ENCODE peak calls at places on chromosomes 16 and 17, in four cellular contexts. One of them, this sample, is unnamed.

GRCh38 chr17:45160505-45161287 is 979 bp upstream of the HEXIM2 start:
- DNase-seq in SW 1271: peak
- DNase-seq in small intestine: peak
- DNase-seq in amygdala: no peak
- DNase-seq in this sample: no peak

GRCh38 chr16:73147958-73148357 is 100.0 kb upstream of the ZFHX3 start:
- DNase-seq in amygdala: no peak
- DNase-seq in small intestine: no peak
- DNase-seq in SW 1271: no peak
- DNase-seq in this sample: no peak

GRCh38 chr17:50146230-50146926 is 4.1 kb downstream of the PPP1R9B start:
- DNase-seq in SW 1271: no peak
- DNase-seq in small intestine: no peak
- DNase-seq in amygdala: no peak
- DNase-seq in this sample: no peak

GRCh38 chr16:72926671-72927070 is 121.3 kb downstream of the ZFHX3 start:
- DNase-seq in amygdala: no peak
- DNase-seq in SW 1271: no peak
- DNase-seq in small intestine: no peak
- DNase-seq in this sample: no peak

GRCh38 chr16:9151074-9151473 is 59.6 kb downstream of the HAPSTR1 start:
- DNase-seq in small intestine: no peak
- DNase-seq in amygdala: no peak
- DNase-seq in SW 1271: no peak
- DNase-seq in this sample: no peak

GRCh38 chr16:58620396-58620795 is 9.2 kb downstream of the CNOT1 start:
- DNase-seq in amygdala: no peak
- DNase-seq in small intestine: no peak
- DNase-seq in SW 1271: no peak
- DNase-seq in this sample: no peak

GRCh38 chr16:59192551-59193199 is 458.6 kb upstream of the GOT2 start:
- DNase-seq in amygdala: no peak
- DNase-seq in SW 1271: no peak
- DNase-seq in small intestine: no peak
- DNase-seq in this sample: no peak

GRCh38 chr17:46020023-46020735 is 21.1 kb downstream of the STH start:
- DNase-seq in small intestine: peak
- DNase-seq in amygdala: no peak
- DNase-seq in SW 1271: no peak
- DNase-seq in this sample: no peak

GRCh38 chr17:76982408-76983074 is 114.3 kb downstream of the MGAT5B start:
- DNase-seq in small intestine: no peak
- DNase-seq in SW 1271: no peak
- DNase-seq in amygdala: no peak
- DNase-seq in this sample: no peak

GRCh38 chr16:12846592-12846991 is 42.9 kb upstream of the CPPED1 start:
- DNase-seq in SW 1271: no peak
- DNase-seq in amygdala: no peak
- DNase-seq in small intestine: no peak
- DNase-seq in this sample: no peak

GRCh38 chr17:28573521-28573920 is 2.2 kb upstream of the PIGS start:
- DNase-seq in SW 1271: no peak
- DNase-seq in small intestine: no peak
- DNase-seq in amygdala: no peak
- DNase-seq in this sample: no peak

GRCh38 chr17:57899822-57900221 is 50.0 kb upstream of the MRPS23 start:
- DNase-seq in amygdala: no peak
- DNase-seq in SW 1271: no peak
- DNase-seq in small intestine: peak
- DNase-seq in this sample: no peak

GRCh38 chr16:75445298-75445697 is 12.0 kb upstream of the CFDP1 start:
- DNase-seq in amygdala: no peak
- DNase-seq in small intestine: no peak
- DNase-seq in SW 1271: no peak
- DNase-seq in this sample: no peak

GRCh38 chr17:82734987-82735866 is at the start of gene FN3K:
- DNase-seq in SW 1271: peak
- DNase-seq in small intestine: peak
- DNase-seq in amygdala: peak
- DNase-seq in this sample: no peak

GRCh38 chr17:81558115-81558468 is 5.9 kb upstream of the FAAP100 start:
- DNase-seq in amygdala: no peak
- DNase-seq in SW 1271: no peak
- DNase-seq in small intestine: no peak
- DNase-seq in this sample: no peak

GRCh38 chr16:14132696-14133048 is 61.6 kb downstream of the MRTFB start:
- DNase-seq in amygdala: no peak
- DNase-seq in SW 1271: no peak
- DNase-seq in small intestine: no peak
- DNase-seq in this sample: no peak

GRCh38 chr17:69581061-69581955 is 166.8 kb downstream of the MAP2K6 start:
- DNase-seq in small intestine: no peak
- DNase-seq in SW 1271: no peak
- DNase-seq in amygdala: no peak
- DNase-seq in this sample: no peak

GRCh38 chr16:52407778-52408177 is 139.2 kb downstream of the TOX3 start:
- DNase-seq in small intestine: no peak
- DNase-seq in amygdala: no peak
- DNase-seq in SW 1271: no peak
- DNase-seq in this sample: no peak

GRCh38 chr16:54927125-54928015 is 3.3 kb upstream of the IRX5 start:
- DNase-seq in amygdala: no peak
- DNase-seq in small intestine: no peak
- DNase-seq in SW 1271: no peak
- DNase-seq in this sample: no peak

GRCh38 chr16:82027629-82028035 is 7.4 kb upstream of the HSD17B2 start:
- DNase-seq in small intestine: peak
- DNase-seq in SW 1271: no peak
- DNase-seq in amygdala: no peak
- DNase-seq in this sample: no peak

GRCh38 chr17:37219876-37220608 is 155.7 kb upstream of the C17orf78 start:
- DNase-seq in small intestine: no peak
- DNase-seq in amygdala: no peak
- DNase-seq in SW 1271: no peak
- DNase-seq in this sample: no peak

GRCh38 chr17:66445229-66445628 is 142.8 kb downstream of the PRKCA start:
- DNase-seq in amygdala: no peak
- DNase-seq in SW 1271: no peak
- DNase-seq in small intestine: no peak
- DNase-seq in this sample: no peak

GRCh38 chr17:82294086-82294773 is 20.7 kb upstream of the CSNK1D start:
- DNase-seq in amygdala: no peak
- DNase-seq in small intestine: no peak
- DNase-seq in SW 1271: no peak
- DNase-seq in this sample: no peak

GRCh38 chr17:74433421-74434121 is 1.7 kb downstream of the GPRC5C start:
- DNase-seq in amygdala: no peak
- DNase-seq in small intestine: no peak
- DNase-seq in SW 1271: no peak
- DNase-seq in this sample: no peak

GRCh38 chr16:1567988-1568387 is 34.5 kb downstream of the TMEM204 start:
- DNase-seq in small intestine: no peak
- DNase-seq in SW 1271: no peak
- DNase-seq in amygdala: no peak
- DNase-seq in this sample: no peak

GRCh38 chr17:76948726-76949342 is 80.6 kb downstream of the MGAT5B start:
- DNase-seq in SW 1271: no peak
- DNase-seq in amygdala: no peak
- DNase-seq in small intestine: no peak
- DNase-seq in this sample: no peak

GRCh38 chr16:4261557-4262172 is 11.2 kb downstream of the TFAP4 start:
- DNase-seq in amygdala: no peak
- DNase-seq in SW 1271: no peak
- DNase-seq in small intestine: no peak
- DNase-seq in this sample: no peak

GRCh38 chr16:30068750-30069574 is 3.4 kb downstream of the ALDOA start:
- DNase-seq in SW 1271: peak
- DNase-seq in small intestine: peak
- DNase-seq in amygdala: no peak
- DNase-seq in this sample: no peak

GRCh38 chr17:17147821-17148220 is 58.3 kb downstream of the PLD6 start:
- DNase-seq in small intestine: no peak
- DNase-seq in amygdala: no peak
- DNase-seq in SW 1271: no peak
- DNase-seq in this sample: no peak